ENCODE peak calls at places on chromosomes 11 and 22, in seven cellular contexts. U is upper lobe of left lung, R is GM23338, Y is transverse colon, E is HCT116, M is stomach, K is prostate gland. C is an unnamed sample. For H3K4me1, the result is how much of the 10 kb centered on the place peaks cover.

GRCh38 chr22:19196841-19197612 is 18.5 kb upstream of the SLC25A1 start:
- DNase-seq in U (no peak), R (no peak), Y (no peak), E (no peak), M (no peak), K (no peak), C (peak)

GRCh38 chr11:118082880-118083543 is 3.8 kb downstream of the SMIM35 start:
- DNase-seq in U (no peak), R (no peak), Y (no peak), E (no peak), M (no peak), K (no peak), C (no peak)

GRCh38 chr22:24954114-24954463 is 1.6 kb downstream of the KIAA1671 start:
- DNase-seq in U (no peak), R (peak), Y (no peak), E (no peak), M (no peak), K (no peak), C (no peak)

GRCh38 chr11:127965947-127966668 is 621.2 kb downstream of the ETS1 start:
- DNase-seq in U (no peak), R (no peak), Y (no peak), E (no peak), M (no peak), K (no peak), C (no peak)

GRCh38 chr11:27619039-27619438 is 81.2 kb downstream of the BDNF start:
- DNase-seq in U (no peak), R (no peak), Y (no peak), E (no peak), M (no peak), K (no peak), C (no peak)

GRCh38 chr11:40328890-40329617 is 1130.4 kb downstream of the LRRC4C start:
- DNase-seq in U (no peak), R (no peak), Y (peak), E (no peak), M (peak), K (peak), C (peak)

GRCh38 chr22:49101873-49102272 is 725.8 kb downstream of the BRD1 start:
- DNase-seq in U (no peak), R (no peak), Y (no peak), E (no peak), M (no peak), K (no peak), C (peak)

GRCh38 chr22:29830585-29830984 is 7.5 kb downstream of the ASCC2 start:
- DNase-seq in U (peak), R (no peak), Y (no peak), E (no peak), M (no peak), K (no peak), C (no peak)

GRCh38 chr22:50537765-50538164 is 7.9 kb upstream of the KLHDC7B start:
- DNase-seq in U (no peak), R (no peak), Y (no peak), E (no peak), M (no peak), K (no peak), C (no peak)

GRCh38 chr11:22337571-22338464 is at the start of gene SLC17A6:
- DNase-seq in U (no peak), R (peak), Y (no peak), E (no peak), M (no peak), K (no peak), C (no peak)

GRCh38 chr11:126431401-126432064 is 76.0 kb downstream of the ST3GAL4 start:
- DNase-seq in U (no peak), R (no peak), Y (peak), E (no peak), M (peak), K (no peak), C (peak)

GRCh38 chr22:18032455-18033101 is 8.2 kb upstream of the MICAL3 start:
- DNase-seq in U (no peak), R (no peak), Y (no peak), E (peak), M (no peak), K (no peak), C (no peak)

GRCh38 chr11:64053699-64054098 is 18.0 kb downstream of the FLRT1 start:
- DNase-seq in U (peak), R (peak), Y (no peak), E (no peak), M (no peak), K (no peak), C (no peak)

GRCh38 chr11:126697937-126698336 is 302.6 kb downstream of the KIRREL3 start:
- DNase-seq in U (no peak), R (no peak), Y (no peak), E (no peak), M (no peak), K (no peak), C (no peak)

GRCh38 chr11:6202036-6202435 is 3.0 kb downstream of the OR52W1 start:
- DNase-seq in U (no peak), R (no peak), Y (no peak), E (no peak), M (no peak), K (no peak), C (no peak)

GRCh38 chr11:111417766-111418435 is 38.8 kb upstream of the POU2AF1 start:
- DNase-seq in U (no peak), R (no peak), Y (peak), E (no peak), M (no peak), K (peak), C (peak)

GRCh38 chr11:126790550-126790981 is 210.0 kb downstream of the KIRREL3 start:
- DNase-seq in U (no peak), R (peak), Y (no peak), E (no peak), M (no peak), K (no peak), C (no peak)

GRCh38 chr11:67211656-67212436 is 54.4 kb upstream of the GRK2 start:
- DNase-seq in U (no peak), R (no peak), Y (no peak), E (no peak), M (no peak), K (no peak), C (no peak)

GRCh38 chr22:33526434-33527107 is 393.7 kb downstream of the LARGE1 start:
- DNase-seq in U (no peak), R (no peak), Y (no peak), E (no peak), M (no peak), K (no peak), C (no peak)

GRCh38 chr11:90243534-90243933 is 20.7 kb upstream of the CHORDC1 start:
- DNase-seq in U (no peak), R (peak), Y (no peak), E (no peak), M (no peak), K (no peak), C (no peak)

GRCh38 chr22:32684148-32684821 is 117.2 kb upstream of the TIMP3 start:
- DNase-seq in U (no peak), R (no peak), Y (no peak), E (no peak), M (no peak), K (no peak), C (no peak)

GRCh38 chr11:48005133-48005532 is 24.8 kb downstream of the PTPRJ start:
- DNase-seq in U (no peak), R (no peak), Y (no peak), E (no peak), M (no peak), K (no peak), C (no peak)

GRCh38 chr11:134758342-134758931 is 346.4 kb upstream of the B3GAT1 start:
- DNase-seq in U (peak), R (no peak), Y (no peak), E (no peak), M (no peak), K (no peak), C (no peak)

GRCh38 chr22:42714308-42714707 is 6.4 kb downstream of the A4GALT start:
- DNase-seq in U (no peak), R (no peak), Y (no peak), E (no peak), M (no peak), K (no peak), C (no peak)

GRCh38 chr22:23608583-23608982 is 23.5 kb downstream of the DRICH1 start:
- DNase-seq in U (no peak), R (peak), Y (no peak), E (no peak), M (no peak), K (no peak), C (no peak)

GRCh38 chr11:36030707-36031365 is 87.0 kb downstream of the LDLRAD3 start:
- DNase-seq in U (no peak), R (no peak), Y (no peak), E (no peak), M (no peak), K (no peak), C (no peak)

GRCh38 chr22:26568207-26568706 is 21.7 kb downstream of the TPST2 start:
- DNase-seq in U (no peak), R (peak), Y (no peak), E (no peak), M (no peak), K (peak), C (no peak)

GRCh38 chr22:43152355-43153071 is 1.2 kb downstream of the TSPO start:
- DNase-seq in U (peak), R (no peak), Y (peak), E (no peak), M (peak), K (peak), C (peak)

GRCh38 chr11:92249156-92249753 is 24.6 kb downstream of the FAT3 start:
- DNase-seq in U (no peak), R (no peak), Y (no peak), E (no peak), M (no peak), K (no peak), C (no peak)

GRCh38 chr11:46564459-46564858 is 29.4 kb downstream of the AMBRA1 start:
- DNase-seq in U (no peak), R (no peak), Y (no peak), E (no peak), M (no peak), K (no peak), C (no peak)

GRCh38 chr11:110907629-110908028 is 195.4 kb upstream of the ARHGAP20 start:
- DNase-seq in U (no peak), R (no peak), Y (peak), E (no peak), M (peak), K (peak), C (no peak)

GRCh38 chr11:117185739-117186430 is 7.3 kb downstream of the SIDT2 start:
- DNase-seq in U (no peak), R (no peak), Y (no peak), E (no peak), M (peak), K (no peak), C (peak)

GRCh38 chr11:7077101-7077500 is 11.7 kb upstream of the RBMXL2 start:
- DNase-seq in U (peak), R (peak), Y (no peak), E (no peak), M (no peak), K (no peak), C (no peak)

GRCh38 chr11:2667940-2668339 is 31.9 kb downstream of the KCNQ1OT1 start:
- DNase-seq in U (no peak), R (no peak), Y (no peak), E (no peak), M (peak), K (no peak), C (peak)

GRCh38 chr22:17336061-17336460 is 33.2 kb upstream of the CECR2 start:
- DNase-seq in U (no peak), R (no peak), Y (no peak), E (no peak), M (no peak), K (no peak), C (no peak)

GRCh38 chr11:105673089-105673488 is 63.2 kb downstream of the GRIA4 start:
- DNase-seq in U (no peak), R (peak), Y (no peak), E (no peak), M (no peak), K (peak), C (no peak)

GRCh38 chr11:76249195-76249741 is 43.0 kb upstream of the WNT11 start:
- DNase-seq in U (no peak), R (no peak), Y (peak), E (no peak), M (peak), K (no peak), C (no peak)

GRCh38 chr11:42462558-42463310 is 849.1 kb upstream of the API5 start:
- DNase-seq in U (no peak), R (no peak), Y (no peak), E (no peak), M (no peak), K (no peak), C (no peak)

GRCh38 chr11:69918231-69918937 is 99.2 kb upstream of the FGF3 start:
- DNase-seq in U (peak), R (no peak), Y (peak), E (no peak), M (peak), K (no peak), C (peak)

GRCh38 chr11:9823439-9823838 is 159.6 kb downstream of the SWAP70 start:
- DNase-seq in U (no peak), R (no peak), Y (no peak), E (no peak), M (no peak), K (no peak), C (no peak)
- H3K4me3 ChIP-seq in U (no peak), R (no peak), Y (no peak), E (no peak), M (no peak), K (no peak), C (no peak)

DNA sequence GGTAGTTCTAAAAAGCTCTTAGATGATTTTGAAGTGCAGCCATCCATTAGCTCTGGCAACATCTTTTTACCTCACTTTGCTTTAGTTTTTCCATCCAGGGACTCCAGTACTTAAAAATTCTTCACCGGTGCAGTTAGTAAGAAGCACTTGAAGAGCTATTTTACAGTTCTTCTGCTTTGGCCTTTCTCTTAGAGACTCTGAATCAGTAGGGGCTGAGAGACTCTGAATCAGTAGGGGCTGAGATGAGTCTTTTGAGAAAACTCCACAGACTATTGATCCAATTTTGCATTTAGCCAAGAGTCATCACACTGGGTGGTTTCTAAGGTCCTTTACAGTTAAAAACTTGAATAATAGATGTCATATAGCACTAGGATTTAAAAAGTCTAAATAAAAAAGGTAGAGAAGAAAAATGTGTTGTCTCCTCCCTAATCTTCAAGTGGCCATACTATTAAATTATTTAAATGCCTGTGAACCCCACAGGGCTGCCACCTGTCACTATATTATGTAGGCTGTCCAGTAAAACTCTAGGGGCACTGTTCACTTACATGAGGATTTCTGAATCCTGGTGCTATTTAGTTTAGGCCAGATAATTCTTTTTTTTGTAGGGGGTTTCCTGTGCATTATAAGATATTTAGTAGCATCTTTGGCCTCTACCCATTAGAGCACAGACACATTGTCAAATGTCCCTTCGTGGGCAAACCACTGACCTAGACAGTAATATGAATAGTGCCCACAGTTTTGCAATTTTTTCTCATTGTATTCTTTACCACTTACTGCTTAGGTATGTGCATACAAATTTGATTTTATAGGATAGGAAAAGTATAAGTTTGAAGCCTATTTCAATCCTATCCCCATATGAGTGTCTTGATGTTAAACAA is 26.3 kb upstream of the HIKESHI start:
- DNase-seq in U (no peak), R (no peak), Y (no peak), E (no peak), M (no peak), K (no peak), C (no peak)
- H3K4me1 ChIP-seq in U (under half), R (under half), Y (under half), E (under half), M (under half), K (under half), C (under half)

DNA sequence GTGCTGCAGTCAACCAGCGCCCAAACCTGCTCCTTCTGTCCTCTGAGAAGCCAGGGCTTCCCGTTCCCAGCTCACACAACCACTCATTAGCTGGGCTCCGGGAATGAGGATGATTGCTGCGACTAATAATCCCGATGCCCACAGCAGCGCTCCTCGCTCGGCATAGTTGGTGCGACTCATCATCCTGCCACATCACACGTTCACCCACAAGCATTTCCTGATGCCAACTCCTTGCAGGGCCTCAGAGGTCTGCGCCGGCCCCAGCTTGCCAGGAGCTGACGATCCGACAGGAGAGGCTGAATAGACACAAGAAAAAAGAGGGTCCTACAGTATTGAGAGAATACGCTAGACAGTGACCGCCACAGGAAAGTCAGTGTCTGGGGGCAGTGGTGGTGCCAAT is 10.6 kb upstream of the CSNK1E start:
- DNase-seq in U (peak), R (no peak), Y (no peak), E (no peak), M (no peak), K (no peak), C (no peak)
- TF ChIP-seq POLR2AphosphoS5 in U (no peak), R (no peak), Y (no peak), E (no peak), M (no peak), K (no peak), C (no peak)

GRCh38 chr11:1388763-1389102 is 1.0 kb upstream of the BRSK2 start:
- DNase-seq in U (no peak), R (peak), Y (no peak), E (no peak), M (no peak), K (no peak), C (no peak)

GRCh38 chr11:1389103-1389931 is 417 bp upstream of the BRSK2 start:
- DNase-seq in U (peak), R (peak), Y (peak), E (peak), M (peak), K (peak), C (peak)

GRCh38 chr11:1389932-1390587 is at the start of gene BRSK2:
- DNase-seq in U (peak), R (peak), Y (no peak), E (no peak), M (no peak), K (no peak), C (no peak)

GRCh38 chr11:1387521-1387920 is 2.2 kb upstream of the BRSK2 start:
- DNase-seq in U (peak), R (no peak), Y (no peak), E (no peak), M (no peak), K (no peak), C (no peak)

GRCh38 chr11:1387961-1388762 is 1.6 kb upstream of the BRSK2 start:
- DNase-seq in U (peak), R (peak), Y (peak), E (no peak), M (no peak), K (no peak), C (no peak)
- H3K4me3 ChIP-seq in U (no peak), R (peak), Y (no peak), E (no peak), M (peak), K (no peak), C (no peak)

DNA sequence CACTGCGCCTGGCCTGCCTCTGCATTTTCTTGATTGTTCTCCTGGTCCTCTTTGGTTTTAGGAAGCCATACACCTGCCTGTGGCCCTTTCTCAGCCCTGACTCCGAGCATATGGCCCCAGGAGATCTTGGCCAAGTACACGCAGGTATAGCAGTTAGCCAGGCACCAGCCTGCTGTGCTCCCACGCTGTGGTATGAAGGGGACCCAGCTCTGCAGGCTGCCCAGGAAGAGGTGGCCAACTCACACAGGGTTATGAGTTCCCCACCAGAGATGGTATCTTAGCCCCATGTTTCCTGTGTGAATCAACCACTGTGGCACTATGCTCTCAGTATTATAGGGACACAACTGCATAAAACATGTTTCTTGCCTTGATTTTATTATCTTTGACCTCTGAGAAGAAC is 31.1 kb downstream of the SGSM3 start:
- DNase-seq in U (no peak), R (no peak), Y (no peak), E (no peak), M (no peak), K (no peak), C (no peak)
- H3K4me1 ChIP-seq in U (under half), R (under half), Y (under half), E (under half), M (under half), K (under half), C (under half)

DNA sequence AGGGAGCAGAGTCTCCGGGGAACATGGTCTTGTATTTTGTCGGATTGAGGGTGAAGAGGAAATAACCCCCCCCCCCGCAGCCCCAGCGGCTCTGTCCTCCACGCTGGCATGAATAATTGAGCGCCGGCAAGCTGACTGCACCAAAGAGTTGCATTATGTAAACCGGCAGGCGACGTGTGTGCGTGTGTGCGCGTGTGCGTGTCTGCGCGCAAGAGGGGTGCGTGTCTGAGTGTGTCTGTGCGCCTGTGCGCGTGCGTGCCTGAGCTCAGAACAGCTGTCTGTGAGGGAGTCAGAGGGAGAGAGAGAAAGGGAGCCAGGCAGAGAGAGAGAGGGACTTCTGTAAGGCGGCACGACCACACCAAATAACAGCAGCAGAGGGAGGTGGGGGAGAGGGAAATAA is 94.4 kb downstream of the SCN3B start:
- DNase-seq in U (peak), R (peak), Y (no peak), E (no peak), M (peak), K (no peak), C (peak)
- TF ChIP-seq POLR2AphosphoS5 in U (no peak), R (no peak), Y (no peak), E (no peak), M (no peak), K (no peak), C (no peak)

GRCh38 chr22:21032037-21032842 is at the start of gene SLC7A4:
- DNase-seq in U (peak), R (peak), Y (peak), E (no peak), M (peak), K (no peak), C (no peak)
- H3K4me3 ChIP-seq in U (peak), R (peak), Y (no peak), E (no peak), M (peak), K (peak), C (peak)

DNA sequence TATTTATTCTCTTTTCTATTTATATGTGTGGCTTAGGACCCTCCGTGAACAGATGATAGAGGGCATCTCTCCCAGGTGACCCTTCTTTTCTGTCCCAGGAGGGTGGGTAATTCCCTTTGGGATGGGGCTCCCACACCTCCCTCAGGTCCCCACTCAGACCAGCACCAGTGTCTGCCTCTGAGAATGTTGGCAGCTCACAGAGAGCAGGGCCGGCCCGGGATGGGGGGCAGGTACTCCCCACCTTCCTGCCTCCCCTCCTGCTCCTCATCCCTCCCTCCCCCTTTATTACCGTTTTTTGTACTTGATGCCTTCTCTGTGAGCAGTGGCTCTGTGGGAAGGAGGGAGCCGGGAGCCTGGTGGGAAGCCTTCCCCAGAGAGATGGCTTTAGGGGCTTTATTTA is 4.8 kb upstream of the HINFP start:
- DNase-seq in U (no peak), R (no peak), Y (no peak), E (no peak), M (no peak), K (no peak), C (no peak)
- H3K4me1 ChIP-seq in U (under half), R (under half), Y (under half), E (under half), M (under half), K (under half), C (under half)